ENCODE peak calls at places on chromosomes 11 and 22, in six cellular contexts. Y is left cardiac atrium, G is T-helper 1 cell, F is progenitor cell of endocrine pancreas, K is heart right ventricle, E is NCI-H345. J is an unnamed sample.

GRCh38 chr11:33347490-33348125 is 90.4 kb downstream of the HIPK3 start:
- DNase-seq in Y (no peak), G (no peak), F (no peak), K (no peak), E (no peak), J (no peak)

GRCh38 chr22:44782286-44782830 is 30.0 kb downstream of the ARHGAP8 start:
- DNase-seq in Y (no peak), G (no peak), F (no peak), K (no peak), E (no peak), J (no peak)

GRCh38 chr11:128814856-128815705 is 52.0 kb downstream of the KCNJ1 start:
- DNase-seq in Y (peak), G (no peak), F (peak), K (peak), E (no peak), J (no peak)

GRCh38 chr11:75105462-75105925 is 8.8 kb upstream of the OR2AT4 start:
- DNase-seq in Y (no peak), G (no peak), F (no peak), K (no peak), E (peak), J (no peak)

GRCh38 chr22:40919446-40919845 is 31.7 kb upstream of the RBX1 start:
- DNase-seq in Y (no peak), G (no peak), F (no peak), K (no peak), E (no peak), J (no peak)

GRCh38 chr11:94762208-94762607 is 5.9 kb upstream of the AMOTL1 start:
- DNase-seq in Y (no peak), G (no peak), F (no peak), K (no peak), E (no peak), J (no peak)

GRCh38 chr11:58965246-58965985 is 26.1 kb downstream of the GLYATL1 start:
- DNase-seq in Y (no peak), G (no peak), F (no peak), K (no peak), E (no peak), J (no peak)

GRCh38 chr11:120013325-120014250 is 124.3 kb downstream of the TRIM29 start:
- DNase-seq in Y (peak), G (no peak), F (peak), K (peak), E (no peak), J (peak)

GRCh38 chr11:18706330-18707243 is 8.0 kb downstream of the TMEM86A start:
- DNase-seq in Y (peak), G (no peak), F (no peak), K (peak), E (peak), J (no peak)

GRCh38 chr22:35749808-35750207 is 32.1 kb downstream of the APOL5 start:
- DNase-seq in Y (no peak), G (no peak), F (no peak), K (no peak), E (no peak), J (no peak)

GRCh38 chr11:17883946-17884345 is 128.9 kb downstream of the SERGEF start:
- DNase-seq in Y (no peak), G (no peak), F (no peak), K (no peak), E (no peak), J (no peak)

GRCh38 chr11:18701614-18702216 is 3.1 kb downstream of the TMEM86A start:
- DNase-seq in Y (no peak), G (no peak), F (no peak), K (no peak), E (no peak), J (no peak)

GRCh38 chr11:78354741-78355705 is 62.6 kb downstream of the GAB2 start:
- DNase-seq in Y (no peak), G (no peak), F (no peak), K (no peak), E (peak), J (no peak)

GRCh38 chr22:50271011-50271394 is 823 bp upstream of the MAPK11 start:
- DNase-seq in Y (no peak), G (no peak), F (no peak), K (no peak), E (no peak), J (no peak)

GRCh38 chr11:120068114-120068573 is 69.8 kb downstream of the TRIM29 start:
- DNase-seq in Y (no peak), G (no peak), F (no peak), K (no peak), E (no peak), J (no peak)

GRCh38 chr11:38339835-38340440 is 1741.9 kb upstream of the RAG2 start:
- DNase-seq in Y (no peak), G (no peak), F (no peak), K (no peak), E (no peak), J (no peak)

GRCh38 chr22:36012332-36012731 is 16.3 kb downstream of the RBFOX2 start:
- DNase-seq in Y (no peak), G (no peak), F (no peak), K (no peak), E (no peak), J (no peak)

GRCh38 chr11:37710031-37710430 is 1112.0 kb upstream of the RAG2 start:
- DNase-seq in Y (no peak), G (no peak), F (no peak), K (no peak), E (no peak), J (no peak)

GRCh38 chr11:14813506-14813905 is 78.5 kb downstream of the CYP2R1 start:
- DNase-seq in Y (no peak), G (no peak), F (no peak), K (no peak), E (no peak), J (no peak)

GRCh38 chr22:48161354-48161753 is 1398.9 kb downstream of the TBC1D22A start:
- DNase-seq in Y (no peak), G (no peak), F (no peak), K (no peak), E (no peak), J (no peak)

GRCh38 chr11:15744693-15745092 is 611.7 kb downstream of the SOX6 start:
- DNase-seq in Y (no peak), G (no peak), F (no peak), K (no peak), E (no peak), J (no peak)

GRCh38 chr11:31437742-31438435 is 68.2 kb downstream of the DNAJC24 start:
- DNase-seq in Y (no peak), G (no peak), F (no peak), K (no peak), E (no peak), J (no peak)

GRCh38 chr11:78244546-78245315 is 56.0 kb downstream of the USP35 start:
- DNase-seq in Y (no peak), G (no peak), F (no peak), K (no peak), E (no peak), J (no peak)

GRCh38 chr11:96483550-96483949 is 93.7 kb downstream of the JRKL start:
- DNase-seq in Y (no peak), G (no peak), F (no peak), K (no peak), E (no peak), J (no peak)

GRCh38 chr11:64750361-64751054 is 6.6 kb upstream of the RASGRP2 start:
- DNase-seq in Y (no peak), G (no peak), F (no peak), K (no peak), E (no peak), J (no peak)

GRCh38 chr11:45373506-45373905 is 87.4 kb upstream of the SYT13 start:
- DNase-seq in Y (no peak), G (no peak), F (no peak), K (no peak), E (no peak), J (no peak)

GRCh38 chr11:23569134-23569533 is 708.9 kb upstream of the CCDC179 start:
- DNase-seq in Y (no peak), G (no peak), F (no peak), K (no peak), E (no peak), J (no peak)

GRCh38 chr11:28887681-28888080 is 779.5 kb downstream of the METTL15 start:
- DNase-seq in Y (no peak), G (no peak), F (no peak), K (no peak), E (no peak), J (no peak)

GRCh38 chr11:124740277-124740882 is 638 bp downstream of the NRGN start:
- DNase-seq in Y (no peak), G (no peak), F (no peak), K (peak), E (peak), J (no peak)

GRCh38 chr22:50182176-50183081 is 3.3 kb upstream of the TRABD start:
- DNase-seq in Y (no peak), G (no peak), F (no peak), K (no peak), E (no peak), J (no peak)

GRCh38 chr22:45223304-45224117 is 17.2 kb downstream of the KIAA0930 start:
- DNase-seq in Y (no peak), G (no peak), F (no peak), K (no peak), E (no peak), J (no peak)

GRCh38 chr11:64566042-64566914 is 24.7 kb upstream of the SLC22A12 start:
- DNase-seq in Y (peak), G (no peak), F (no peak), K (no peak), E (peak), J (peak)

GRCh38 chr11:132123449-132123848 is 753.0 kb downstream of the NTM start:
- DNase-seq in Y (no peak), G (no peak), F (no peak), K (no peak), E (peak), J (no peak)

GRCh38 chr11:2781413-2782274 is 81.8 kb upstream of the KCNQ1OT1 start:
- DNase-seq in Y (peak), G (peak), F (peak), K (peak), E (no peak), J (no peak)